ENCODE peak calls at places on chromosome 1, in four cellular contexts. H is suprapubic skin, N is H9, C is NT2/D1. T is an unnamed sample.

GRCh38 chr1:38817958-38818705 is 41.4 kb downstream of the RRAGC start:
- DNase-seq in N (peak), H (no peak), C (peak), T (no peak)

GRCh38 chr1:66998972-66999371 is 55.0 kb downstream of the SLC35D1 start:
- DNase-seq in C (no peak), N (no peak), H (no peak), T (no peak)

GRCh38 chr1:25212725-25213124 is 19.6 kb downstream of the SYF2 start:
- DNase-seq in H (no peak), C (no peak), N (no peak), T (no peak)

GRCh38 chr1:231817813-231818212 is 191.2 kb downstream of the DISC1 start:
- DNase-seq in C (no peak), N (no peak), H (no peak), T (no peak)

GRCh38 chr1:93324486-93325464 is 20.9 kb upstream of the DR1 start:
- DNase-seq in C (no peak), H (no peak), N (no peak), T (no peak)

GRCh38 chr1:25034736-25035522 is 104.9 kb upstream of the RUNX3 start:
- DNase-seq in N (no peak), C (no peak), H (no peak), T (no peak)

GRCh38 chr1:18463984-18464664 is 16.6 kb upstream of the KLHDC7A start:
- DNase-seq in C (no peak), N (no peak), H (no peak), T (no peak)

GRCh38 chr1:14340244-14340800 is 258.2 kb upstream of the KAZN start:
- DNase-seq in N (no peak), H (no peak), C (no peak), T (no peak)

GRCh38 chr1:156421062-156421938 is 52.3 kb downstream of the RHBG start:
- DNase-seq in C (peak), H (no peak), N (peak), T (no peak)

GRCh38 chr1:11918779-11919519 is 7.3 kb downstream of the KIAA2013 start:
- DNase-seq in H (no peak), C (no peak), N (no peak), T (no peak)

T was measured in esophagus muscularis mucosa.